ENCODE peak calls at places on chromosome 1, in six cellular contexts. S is endothelial cell, T is mesothelial cell of epicardium, P is A549, N is spleen, K is glutamatergic neuron. R is an unnamed sample.

GRCh38 chr1:89512996-89513395 is 11.6 kb upstream of the LRRC8B start:
- DNase-seq in S (no peak), P (no peak), K (no peak), N (no peak), T (no peak), R (no peak)

GRCh38 chr1:2975466-2976179 is 45.6 kb upstream of the ACTRT2 start:
- DNase-seq in T (peak), S (no peak), N (no peak), P (no peak), K (no peak), R (no peak)

GRCh38 chr1:24739241-24739640 is 6.0 kb upstream of the CLIC4 start:
- DNase-seq in K (no peak), P (no peak), N (peak), S (no peak), T (no peak), R (no peak)

GRCh38 chr1:171467626-171468025 is 17.7 kb upstream of the PRRC2C start:
- DNase-seq in N (no peak), T (no peak), P (no peak), K (no peak), S (no peak), R (no peak)

GRCh38 chr1:51235611-51236547 is at the start of gene RNF11:
- DNase-seq in S (peak), T (peak), K (peak), N (peak), P (peak), R (peak)

GRCh38 chr1:1540015-1540816 is at the start of gene TMEM240:
- DNase-seq in S (peak), P (no peak), K (peak), N (no peak), T (peak), R (no peak)

GRCh38 chr1:116586741-116587143 is 15.9 kb upstream of the CD58 start:
- DNase-seq in K (no peak), S (no peak), N (no peak), P (no peak), T (no peak), R (no peak)

GRCh38 chr1:20366766-20367602 is 76.3 kb downstream of the VWA5B1 start:
- DNase-seq in P (peak), S (peak), N (peak), K (peak), T (no peak), R (no peak)

GRCh38 chr1:23556661-23557470 is 2.4 kb downstream of the ID3 start:
- DNase-seq in P (peak), N (no peak), K (no peak), T (no peak), S (no peak), R (no peak)

GRCh38 chr1:193190096-193190744 is 3.8 kb upstream of the B3GALT2 start:
- DNase-seq in T (no peak), K (no peak), P (peak), S (no peak), N (no peak), R (no peak)

GRCh38 chr1:43367904-43368645 is at the start of gene ELOVL1:
- DNase-seq in T (peak), N (peak), S (peak), K (peak), P (peak), R (peak)
- TF ChIP-seq CTCF in T (no peak), N (peak), S (no peak), K (no peak), P (no peak), R (no peak)

GRCh38 chr1:6584126-6585080 is 4.6 kb downstream of the ZBTB48 start:
- DNase-seq in T (no peak), S (no peak), P (peak), K (no peak), N (no peak), R (no peak)
- TF ChIP-seq CTCF in T (peak), S (peak), P (no peak), K (peak), N (no peak), R (no peak)

DNA sequence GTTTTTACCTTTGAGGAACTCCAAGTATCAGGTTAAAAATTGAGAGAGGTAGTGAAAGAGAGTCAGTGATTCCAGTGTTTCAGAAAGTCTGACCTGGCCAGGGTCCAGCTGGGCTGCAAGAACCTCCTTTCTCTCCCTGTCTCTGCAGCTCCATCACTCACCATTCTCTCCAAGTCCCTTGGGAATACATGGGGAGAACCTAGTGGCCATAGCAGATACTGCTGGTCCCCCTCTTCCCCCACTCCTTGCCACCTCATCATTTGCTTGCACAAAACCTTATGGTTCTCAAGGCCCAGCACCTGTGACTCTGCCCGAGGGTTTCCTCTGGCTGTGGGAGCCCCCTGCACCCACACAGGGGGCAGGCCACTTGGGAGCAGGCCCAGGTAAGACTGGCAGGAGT is 279.5 kb downstream of the KIF26B start:
- DNase-seq in S (no peak), P (peak), N (no peak), K (no peak), T (no peak), R (no peak)
- TF ChIP-seq CTCF in S (no peak), P (no peak), N (no peak), K (peak), T (no peak), R (no peak)

GRCh38 chr1:59391216-59392179 is 94.6 kb downstream of the FGGY start:
- DNase-seq in P (no peak), S (no peak), K (no peak), N (no peak), T (no peak), R (no peak)
- TF ChIP-seq CTCF in P (no peak), S (no peak), K (no peak), N (no peak), T (no peak), R (no peak)

GRCh38 chr1:21904475-21904724 is 32.7 kb downstream of the HSPG2 start:
- DNase-seq in N (no peak), S (no peak), T (no peak), K (no peak), P (no peak), R (no peak)
- TF ChIP-seq CTCF in N (no peak), S (no peak), T (no peak), K (no peak), P (no peak), R (no peak)

DNA sequence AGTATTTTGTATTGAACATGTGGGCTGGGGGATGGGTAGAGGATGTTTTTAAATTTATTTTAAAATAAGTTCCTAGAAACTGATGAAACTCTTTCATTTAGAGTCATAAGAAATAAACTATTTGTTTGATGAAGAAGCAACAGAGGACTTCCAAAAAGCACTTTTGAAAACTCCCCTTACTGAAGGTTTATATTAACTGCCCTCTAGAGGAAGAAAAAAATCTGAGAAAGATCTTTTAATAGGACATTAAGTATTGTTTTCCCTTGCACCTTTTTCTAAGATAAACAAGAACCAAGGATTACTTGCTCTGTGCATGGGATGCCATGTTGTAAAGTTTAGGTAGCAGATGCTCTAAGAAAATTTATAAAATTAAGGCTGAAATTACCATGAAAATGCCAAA is 14.1 kb downstream of the DISP1 start:
- DNase-seq in T (no peak), N (no peak), P (no peak), S (no peak), K (no peak), R (no peak)
- TF ChIP-seq CTCF in T (no peak), N (no peak), P (peak), S (no peak), K (no peak), R (no peak)

GRCh38 chr1:9010781-9011323 is 15.4 kb downstream of the SLC2A7 start:
- DNase-seq in N (no peak), K (no peak), P (no peak), T (no peak), S (no peak), R (no peak)

GRCh38 chr1:9008236-9008635 is 18.0 kb downstream of the SLC2A7 start:
- DNase-seq in P (no peak), S (no peak), T (no peak), N (no peak), K (no peak), R (no peak)

GRCh38 chr1:9006956-9007615 is 19.1 kb downstream of the SLC2A7 start:
- DNase-seq in N (no peak), P (no peak), T (no peak), S (no peak), K (no peak), R (no peak)

GRCh38 chr1:9013824-9014223 is 12.4 kb downstream of the SLC2A7 start:
- DNase-seq in N (no peak), K (no peak), T (no peak), S (no peak), P (no peak), R (no peak)

GRCh38 chr1:9009438-9010366 is 16.5 kb downstream of the SLC2A7 start:
- DNase-seq in K (peak), T (no peak), P (peak), N (peak), S (peak), R (no peak)
- TF ChIP-seq CTCF in K (peak), T (peak), P (no peak), N (peak), S (peak), R (no peak)

GRCh38 chr1:115183158-115183557 is 93.9 kb upstream of the TSPAN2 start:
- DNase-seq in T (no peak), K (no peak), P (peak), S (no peak), N (no peak), R (no peak)
- TF ChIP-seq CTCF in T (no peak), K (no peak), P (no peak), S (no peak), N (no peak), R (no peak)

GRCh38 chr1:18482721-18483425 is 2.1 kb downstream of the KLHDC7A start:
- DNase-seq in P (no peak), K (no peak), T (no peak), N (peak), S (no peak), R (no peak)

GRCh38 chr1:18484276-18484675 is 3.5 kb downstream of the KLHDC7A start:
- DNase-seq in S (no peak), T (no peak), N (no peak), K (no peak), P (no peak), R (no peak)

GRCh38 chr1:18485227-18485626 is 4.5 kb downstream of the KLHDC7A start:
- DNase-seq in K (no peak), P (no peak), T (no peak), N (peak), S (no peak), R (no peak)

GRCh38 chr1:18484726-18485125 is 4.0 kb downstream of the KLHDC7A start:
- DNase-seq in T (no peak), K (no peak), N (peak), S (no peak), P (no peak), R (no peak)

DNA sequence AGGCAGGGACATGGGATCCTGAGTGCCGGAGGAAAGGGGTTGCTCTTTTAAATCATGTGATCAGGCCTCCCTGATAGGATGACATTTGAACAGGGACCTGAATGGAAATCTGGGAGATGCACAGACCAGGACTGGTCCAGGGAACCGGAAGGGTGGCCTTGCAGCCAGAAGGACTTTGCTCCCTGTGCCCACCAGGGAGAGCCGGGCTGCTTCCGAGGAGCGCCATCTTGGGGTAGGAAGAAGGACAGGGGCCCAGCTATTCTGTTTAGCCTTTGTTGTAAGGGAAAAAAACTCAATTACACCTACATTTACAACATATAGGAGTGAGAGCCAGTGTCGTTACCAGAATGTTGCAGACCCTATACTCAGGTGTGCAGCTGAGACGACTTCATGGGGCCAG is 5.5 kb downstream of the KLHDC7A start:
- DNase-seq in K (no peak), N (peak), P (no peak), T (no peak), S (peak), R (no peak)
- TF ChIP-seq CTCF in K (peak), N (no peak), P (no peak), T (no peak), S (no peak), R (no peak)